ENCODE peak calls at places on chromosome 18, in nine cellular contexts. J is CD8-positive, alpha-beta memory T cell; W is tibial artery; U is left ventricle myocardium inferior; S is Karpas-422; B is heart right ventricle; Q is adrenal gland; N is transverse colon; H is neuronal stem cell. V is an unnamed sample. For H3K4me1, the result is how much of the 10 kb centered on the place peaks cover.

GRCh38 chr18:1013951-1014350 is 109.3 kb downstream of the ADCYAP1 start:
- DNase-seq in J (no peak), H (no peak), Q (no peak), B (no peak), U (no peak), N (no peak), W (no peak), S (no peak), V (no peak)

GRCh38 chr18:10973579-10974260 is 175.6 kb downstream of the PIEZO2 start:
- DNase-seq in U (no peak), H (no peak), J (no peak), B (no peak), S (no peak), Q (peak), W (no peak), N (no peak), V (no peak)

GRCh38 chr18:33804258-33804657 is 226.2 kb downstream of the ASXL3 start:
- DNase-seq in S (peak), B (no peak), N (no peak), W (no peak), J (no peak), Q (no peak), H (no peak), U (no peak), V (no peak)

GRCh38 chr18:23257153-23257552 is 121.9 kb downstream of the CABLES1 start:
- DNase-seq in N (no peak), W (no peak), B (no peak), S (no peak), J (no peak), Q (no peak), U (no peak), H (no peak), V (no peak)

GRCh38 chr18:313931-314330 is 46.1 kb upstream of the THOC1 start:
- DNase-seq in W (no peak), J (no peak), H (no peak), B (no peak), U (no peak), N (no peak), Q (no peak), S (no peak), V (no peak)

GRCh38 chr18:61551586-61551985 is 218.4 kb downstream of the CDH20 start:
- DNase-seq in S (peak), U (no peak), B (no peak), H (peak), Q (peak), J (no peak), W (no peak), N (peak), V (peak)

GRCh38 chr18:11860594-11861450 is 9.6 kb downstream of the CHMP1B start:
- DNase-seq in H (no peak), S (peak), U (no peak), N (no peak), Q (no peak), J (no peak), W (no peak), B (no peak), V (no peak)

GRCh38 chr18:21456428-21457178 is 143.9 kb downstream of the ESCO1 start:
- DNase-seq in W (no peak), B (no peak), Q (no peak), J (no peak), N (no peak), U (no peak), S (no peak), H (no peak), V (no peak)

GRCh38 chr18:80112623-80113248 is 3.7 kb downstream of the ADNP2 start:
- DNase-seq in Q (no peak), B (no peak), N (no peak), J (no peak), W (no peak), S (no peak), U (no peak), H (no peak), V (no peak)

GRCh38 chr18:61822879-61823278 is 69.9 kb downstream of the RNF152 start:
- DNase-seq in Q (no peak), B (no peak), U (no peak), S (no peak), W (no peak), N (no peak), J (no peak), H (no peak), V (no peak)

GRCh38 chr18:64840911-64841701 is 692.2 kb upstream of the LINC00305 start:
- DNase-seq in S (no peak), U (no peak), N (no peak), B (no peak), H (no peak), W (no peak), Q (no peak), J (no peak), V (no peak)

GRCh38 chr18:8734496-8734895 is 29.1 kb downstream of the MTCL1 start:
- DNase-seq in Q (no peak), H (no peak), N (no peak), W (no peak), S (no peak), U (no peak), J (no peak), B (peak), V (no peak)
- H3K4me1 ChIP-seq in Q (under half), H (under half), N (under half), W (under half), S (under half), U (under half), J (under half), B (under half), V (under half)

GRCh38 chr18:45896452-45896851 is 70.7 kb downstream of the EPG5 start:
- DNase-seq in H (no peak), Q (no peak), N (no peak), B (no peak), S (no peak), W (no peak), U (no peak), J (no peak), V (no peak)
- H3K27ac ChIP-seq in H (no peak), Q (no peak), N (no peak), B (no peak), S (no peak), W (no peak), U (no peak), J (no peak), V (no peak)

GRCh38 chr18:36440614-36441013 is 143.1 kb downstream of the FHOD3 start:
- DNase-seq in S (no peak), W (no peak), B (no peak), Q (peak), U (no peak), J (no peak), H (no peak), N (no peak), V (no peak)

GRCh38 chr18:36446059-36446458 is 148.5 kb downstream of the FHOD3 start:
- DNase-seq in N (no peak), H (no peak), Q (no peak), B (no peak), W (no peak), S (no peak), U (no peak), J (no peak), V (no peak)

GRCh38 chr18:36442717-36443116 is 145.2 kb downstream of the FHOD3 start:
- DNase-seq in J (no peak), S (peak), Q (no peak), W (no peak), H (no peak), B (no peak), U (no peak), N (no peak), V (no peak)

GRCh38 chr18:36441872-36442271 is 144.4 kb downstream of the FHOD3 start:
- DNase-seq in J (no peak), B (no peak), H (no peak), N (no peak), W (no peak), U (no peak), Q (no peak), S (no peak), V (no peak)

GRCh38 chr18:36441426-36441870 is 143.9 kb downstream of the FHOD3 start:
- DNase-seq in H (no peak), J (no peak), U (no peak), W (no peak), S (peak), B (no peak), Q (no peak), N (no peak), V (no peak)
- H3K4me3 ChIP-seq in H (no peak), J (no peak), U (peak), W (peak), S (no peak), B (no peak), Q (no peak), N (no peak), V (no peak)

GRCh38 chr18:44727291-44727690 is 46.6 kb downstream of the SETBP1 start:
- DNase-seq in S (no peak), Q (no peak), J (no peak), U (no peak), N (no peak), H (no peak), B (no peak), W (no peak), V (no peak)

GRCh38 chr18:44723366-44723765 is 42.7 kb downstream of the SETBP1 start:
- DNase-seq in S (no peak), B (no peak), N (no peak), H (no peak), W (no peak), Q (no peak), U (no peak), J (no peak), V (no peak)

GRCh38 chr18:44719519-44720060 is 38.9 kb downstream of the SETBP1 start:
- DNase-seq in W (no peak), J (no peak), B (peak), N (no peak), Q (peak), U (peak), S (no peak), H (no peak), V (no peak)

GRCh38 chr18:44725300-44726096 is 44.8 kb downstream of the SETBP1 start:
- DNase-seq in U (no peak), W (peak), H (no peak), N (peak), Q (peak), J (peak), S (no peak), B (peak), V (peak)

DNA sequence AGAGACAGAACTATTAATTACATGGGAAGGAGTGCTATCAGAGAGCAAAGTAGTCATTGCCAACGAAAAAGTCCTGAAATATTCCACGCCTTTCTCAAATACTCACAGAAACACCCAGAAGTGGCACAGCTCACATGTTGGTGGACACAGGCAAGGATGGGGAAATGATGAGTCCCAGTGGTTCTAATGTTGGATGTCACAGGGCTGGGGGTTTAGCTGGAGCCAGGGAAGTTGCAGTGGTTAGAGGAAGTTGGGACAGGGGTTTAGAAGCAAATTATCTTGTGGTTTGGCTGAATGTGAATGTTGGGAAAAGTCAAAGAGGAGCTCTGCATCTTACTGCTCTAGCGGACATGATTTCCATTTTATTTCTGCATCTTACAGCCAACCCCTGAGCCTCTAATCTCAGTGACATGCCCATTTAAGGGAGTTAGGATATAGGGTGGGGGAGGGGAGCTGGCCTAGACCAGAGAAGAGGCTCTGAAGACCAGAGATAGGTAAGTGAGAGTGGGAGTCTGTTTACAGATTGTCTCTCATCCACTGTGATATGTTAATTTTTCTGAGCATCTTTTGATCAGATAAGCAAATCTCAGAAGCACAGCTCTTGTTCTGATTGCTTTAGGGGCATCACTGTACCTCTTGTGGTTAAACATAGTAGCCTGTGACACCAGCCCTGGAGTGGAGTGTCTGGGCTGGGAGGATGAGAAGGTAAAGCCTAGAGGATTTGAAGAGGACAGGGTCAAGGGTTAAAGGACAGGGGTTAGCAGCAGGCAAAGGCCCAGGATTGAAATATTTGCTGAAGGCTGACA is 43.5 kb downstream of the SETBP1 start:
- DNase-seq in U (no peak), Q (no peak), J (no peak), W (peak), H (no peak), N (no peak), S (no peak), B (no peak), V (no peak)
- H3K4me1 ChIP-seq in U (under half), Q (under half), J (half or more), W (under half), H (under half), N (under half), S (under half), B (under half), V (under half)

DNA sequence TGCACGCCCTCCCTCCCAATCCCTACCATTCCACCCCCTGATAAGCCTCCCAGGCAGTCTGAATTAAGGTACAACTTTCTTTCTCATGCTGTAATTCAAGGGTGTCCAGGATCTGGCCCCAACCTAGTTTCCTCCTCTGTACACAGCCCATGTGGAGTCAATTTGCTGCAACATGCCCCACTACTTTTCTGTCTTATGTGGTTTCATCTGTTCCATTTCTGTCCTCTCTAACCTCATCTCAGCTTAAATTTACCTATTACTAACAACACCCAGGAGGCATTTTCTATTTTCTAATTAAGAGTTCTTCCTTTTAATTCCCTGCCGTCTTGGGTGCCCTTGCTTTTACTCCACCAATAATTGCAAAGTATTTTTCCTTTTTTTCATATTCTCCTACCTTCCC is 10.0 kb downstream of the PPP4R1 start:
- DNase-seq in U (no peak), Q (no peak), S (peak), W (no peak), B (no peak), J (no peak), H (no peak), N (no peak), V (no peak)
- H3K27ac ChIP-seq in U (no peak), Q (no peak), S (peak), W (no peak), B (no peak), J (peak), H (no peak), N (no peak), V (no peak)

GRCh38 chr18:75170022-75170789 is 38.7 kb downstream of the PTGR3 start:
- DNase-seq in N (no peak), S (no peak), U (peak), W (no peak), J (no peak), H (no peak), Q (no peak), B (peak), V (no peak)

GRCh38 chr18:75173758-75174157 is 35.2 kb downstream of the PTGR3 start:
- DNase-seq in B (no peak), S (no peak), J (no peak), Q (no peak), U (no peak), N (no peak), W (no peak), H (no peak), V (no peak)

GRCh38 chr18:75170916-75171315 is 38.0 kb downstream of the PTGR3 start:
- DNase-seq in Q (no peak), H (no peak), W (no peak), J (no peak), S (no peak), B (no peak), N (no peak), U (no peak), V (no peak)

GRCh38 chr18:75172299-75173124 is 36.4 kb downstream of the PTGR3 start:
- DNase-seq in H (no peak), U (no peak), W (no peak), S (no peak), N (no peak), Q (no peak), B (no peak), J (no peak), V (no peak)

DNA sequence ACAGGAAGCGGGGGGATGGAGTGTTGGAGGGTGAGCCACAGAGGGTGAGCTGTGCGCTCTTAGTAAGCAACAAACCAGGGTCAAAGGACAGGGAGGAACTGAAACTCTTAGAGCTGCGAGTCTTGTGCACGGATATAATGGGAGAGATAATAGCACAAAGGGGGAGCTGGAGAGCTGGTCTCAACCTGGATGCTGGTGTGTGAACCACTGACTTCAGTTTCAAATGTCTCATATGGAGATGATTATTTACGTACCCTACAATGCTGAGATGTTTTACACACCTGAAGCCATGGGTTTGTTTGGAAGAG is 35.9 kb downstream of the PTGR3 start:
- DNase-seq in W (no peak), N (no peak), S (peak), H (no peak), B (no peak), J (no peak), U (no peak), Q (no peak), V (no peak)
- H3K4me3 ChIP-seq in W (no peak), N (no peak), S (no peak), H (no peak), B (no peak), J (no peak), U (no peak), Q (no peak), V (no peak)

GRCh38 chr18:75344161-75344560 is 83.3 kb downstream of the SMIM21 start:
- DNase-seq in H (no peak), B (no peak), Q (no peak), S (no peak), U (no peak), J (no peak), N (no peak), W (no peak), V (no peak)
- H3K4me1 ChIP-seq in H (under half), B (under half), Q (under half), S (under half), U (under half), J (under half), N (under half), W (under half), V (under half)

DNA sequence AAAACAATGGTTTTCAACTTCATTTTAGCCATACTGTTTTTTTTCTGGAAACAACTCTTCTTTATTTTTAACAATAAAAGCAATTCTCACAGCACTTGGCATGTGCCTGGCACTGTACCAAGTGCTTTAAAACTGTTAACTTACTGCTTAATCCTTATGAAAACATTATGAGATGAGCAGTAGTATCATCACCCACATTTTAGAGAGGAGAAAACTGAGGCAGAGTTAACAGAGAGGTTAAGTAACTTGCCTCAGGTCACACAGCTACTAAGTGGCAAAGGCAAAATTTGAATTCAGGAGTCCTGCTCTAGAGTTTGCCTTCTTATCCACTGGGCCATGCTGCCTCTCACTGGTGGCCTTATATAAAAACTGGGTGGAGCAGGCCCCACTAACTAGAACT is 23.2 kb downstream of the CTIF start:
- DNase-seq in J (no peak), H (no peak), B (no peak), S (no peak), N (no peak), Q (no peak), U (no peak), W (no peak), V (no peak)
- H3K27ac ChIP-seq in J (no peak), H (no peak), B (no peak), S (no peak), N (no peak), Q (no peak), U (no peak), W (peak), V (no peak)

GRCh38 chr18:26438980-26439379 is 109.4 kb downstream of the KCTD1 start:
- DNase-seq in J (no peak), W (no peak), U (no peak), H (no peak), N (no peak), S (peak), B (no peak), Q (no peak), V (no peak)
- H3K4me3 ChIP-seq in J (no peak), W (no peak), U (no peak), H (no peak), N (no peak), S (peak), B (no peak), Q (no peak), V (no peak)

DNA sequence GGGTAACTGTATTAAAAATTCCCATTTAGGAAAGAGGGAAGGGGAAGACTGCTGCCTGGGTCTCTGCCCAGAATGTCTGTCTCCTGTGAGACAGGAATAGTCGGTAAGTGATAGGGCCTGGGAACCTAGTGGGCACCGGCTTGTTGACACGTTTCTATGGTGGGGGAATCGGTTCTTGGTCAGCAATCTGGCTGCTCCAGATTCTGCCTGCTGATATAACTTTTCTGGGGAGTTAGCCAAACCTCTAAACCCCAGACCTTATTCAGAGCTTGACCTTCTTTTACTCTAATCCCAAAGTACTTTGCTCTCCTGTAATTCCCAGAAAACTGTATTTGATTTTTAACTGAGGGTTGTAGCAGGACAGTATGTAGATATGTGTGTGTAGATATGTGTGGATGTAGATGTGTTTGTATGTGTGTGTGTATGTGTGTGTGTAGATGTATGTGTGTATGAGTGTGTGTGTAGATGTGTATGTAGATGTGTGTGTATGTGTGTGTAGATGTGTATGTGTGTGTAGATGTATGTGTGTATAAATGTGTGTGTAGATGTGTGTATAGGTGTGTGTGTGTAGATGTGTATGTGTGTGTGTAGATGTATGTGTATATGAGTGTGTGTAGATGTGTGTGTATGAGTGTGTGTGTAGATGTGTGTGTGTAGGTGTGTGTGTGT is 61.8 kb upstream of the TXNDC2 start:
- DNase-seq in W (no peak), H (no peak), S (no peak), Q (no peak), B (no peak), J (no peak), N (no peak), U (no peak), V (no peak)
- H3K4me1 ChIP-seq in W (half or more), H (under half), S (under half), Q (half or more), B (under half), J (under half), N (under half), U (under half), V (under half)